ENCODE peak calls at places on chromosome 18, in eight cellular contexts. One of them, this sample, is unnamed. For H3K36me3, the result is how much of the 10 kb centered on the place peaks cover.

GRCh38 chr18:46868171-46868921 is 49.0 kb downstream of the PIAS2 start:
- DNase-seq in heart right ventricle: no peak
- DNase-seq in SJSA1: no peak
- DNase-seq in RWPE2: no peak
- DNase-seq in Panc1: no peak
- DNase-seq in tibial artery: no peak
- DNase-seq in effector memory CD4-positive, alpha-beta T cell: no peak
- DNase-seq in cardiac muscle cell: no peak
- DNase-seq in this sample: no peak

GRCh38 chr18:8962906-8963635 is 139.4 kb upstream of the NDUFV2 start:
- DNase-seq in heart right ventricle: no peak
- DNase-seq in SJSA1: no peak
- DNase-seq in RWPE2: no peak
- DNase-seq in Panc1: no peak
- DNase-seq in tibial artery: no peak
- DNase-seq in effector memory CD4-positive, alpha-beta T cell: no peak
- DNase-seq in cardiac muscle cell: no peak
- DNase-seq in this sample: no peak

GRCh38 chr18:47118986-47119385 is 31.3 kb downstream of the HDHD2 start:
- DNase-seq in heart right ventricle: no peak
- DNase-seq in SJSA1: no peak
- DNase-seq in RWPE2: no peak
- DNase-seq in Panc1: no peak
- DNase-seq in tibial artery: no peak
- DNase-seq in effector memory CD4-positive, alpha-beta T cell: no peak
- DNase-seq in cardiac muscle cell: peak
- DNase-seq in this sample: no peak

GRCh38 chr18:8341481-8342230 is 267.6 kb upstream of the RAB12 start:
- DNase-seq in heart right ventricle: no peak
- DNase-seq in SJSA1: peak
- DNase-seq in RWPE2: no peak
- DNase-seq in Panc1: no peak
- DNase-seq in tibial artery: no peak
- DNase-seq in effector memory CD4-positive, alpha-beta T cell: no peak
- DNase-seq in cardiac muscle cell: peak
- DNase-seq in this sample: no peak

GRCh38 chr18:14925281-14925709 is 177.3 kb downstream of the ANKRD30B start:
- DNase-seq in heart right ventricle: no peak
- DNase-seq in SJSA1: no peak
- DNase-seq in RWPE2: no peak
- DNase-seq in Panc1: no peak
- DNase-seq in tibial artery: no peak
- DNase-seq in effector memory CD4-positive, alpha-beta T cell: no peak
- DNase-seq in cardiac muscle cell: no peak
- DNase-seq in this sample: no peak

GRCh38 chr18:61606759-61607158 is 273.5 kb downstream of the CDH20 start:
- DNase-seq in heart right ventricle: peak
- DNase-seq in SJSA1: peak
- DNase-seq in RWPE2: peak
- DNase-seq in Panc1: peak
- DNase-seq in tibial artery: peak
- DNase-seq in effector memory CD4-positive, alpha-beta T cell: no peak
- DNase-seq in cardiac muscle cell: peak
- DNase-seq in this sample: peak

GRCh38 chr18:77099501-77100370 is 32.8 kb downstream of the MBP start:
- DNase-seq in heart right ventricle: no peak
- DNase-seq in SJSA1: no peak
- DNase-seq in RWPE2: no peak
- DNase-seq in Panc1: no peak
- DNase-seq in tibial artery: no peak
- DNase-seq in effector memory CD4-positive, alpha-beta T cell: peak
- DNase-seq in cardiac muscle cell: no peak
- DNase-seq in this sample: no peak

GRCh38 chr18:36762074-36762473 is 66.7 kb downstream of the TPGS2 start:
- DNase-seq in heart right ventricle: no peak
- DNase-seq in SJSA1: no peak
- DNase-seq in RWPE2: no peak
- DNase-seq in Panc1: no peak
- DNase-seq in tibial artery: no peak
- DNase-seq in effector memory CD4-positive, alpha-beta T cell: no peak
- DNase-seq in cardiac muscle cell: no peak
- DNase-seq in this sample: no peak

GRCh38 chr18:5556317-5556974 is 12.6 kb upstream of the EPB41L3 start:
- DNase-seq in heart right ventricle: peak
- DNase-seq in SJSA1: no peak
- DNase-seq in RWPE2: no peak
- DNase-seq in Panc1: no peak
- DNase-seq in tibial artery: no peak
- DNase-seq in effector memory CD4-positive, alpha-beta T cell: no peak
- DNase-seq in cardiac muscle cell: peak
- DNase-seq in this sample: no peak

GRCh38 chr18:5424903-5425302 is 118.9 kb downstream of the EPB41L3 start:
- DNase-seq in heart right ventricle: no peak
- DNase-seq in SJSA1: no peak
- DNase-seq in RWPE2: no peak
- DNase-seq in Panc1: no peak
- DNase-seq in tibial artery: no peak
- DNase-seq in effector memory CD4-positive, alpha-beta T cell: no peak
- DNase-seq in cardiac muscle cell: peak
- DNase-seq in this sample: no peak

GRCh38 chr18:63320041-63320689 is 596 bp upstream of the BCL2 start:
- DNase-seq in heart right ventricle: peak
- DNase-seq in SJSA1: peak
- DNase-seq in RWPE2: no peak
- DNase-seq in Panc1: no peak
- DNase-seq in tibial artery: peak
- DNase-seq in effector memory CD4-positive, alpha-beta T cell: peak
- DNase-seq in cardiac muscle cell: peak
- DNase-seq in this sample: peak

GRCh38 chr18:32770651-32771168 is 2.1 kb downstream of the KLHL14 start:
- DNase-seq in heart right ventricle: no peak
- DNase-seq in SJSA1: no peak
- DNase-seq in RWPE2: no peak
- DNase-seq in Panc1: no peak
- DNase-seq in tibial artery: no peak
- DNase-seq in effector memory CD4-positive, alpha-beta T cell: no peak
- DNase-seq in cardiac muscle cell: no peak
- DNase-seq in this sample: no peak

GRCh38 chr18:52897611-52898010 is 557.6 kb downstream of the DCC start:
- DNase-seq in heart right ventricle: no peak
- DNase-seq in SJSA1: no peak
- DNase-seq in RWPE2: no peak
- DNase-seq in Panc1: no peak
- DNase-seq in tibial artery: no peak
- DNase-seq in effector memory CD4-positive, alpha-beta T cell: no peak
- DNase-seq in cardiac muscle cell: no peak
- DNase-seq in this sample: no peak

GRCh38 chr18:49788327-49788908 is 24.9 kb downstream of the ACAA2 start:
- DNase-seq in heart right ventricle: no peak
- DNase-seq in SJSA1: no peak
- DNase-seq in RWPE2: no peak
- DNase-seq in Panc1: no peak
- DNase-seq in tibial artery: no peak
- DNase-seq in effector memory CD4-positive, alpha-beta T cell: no peak
- DNase-seq in cardiac muscle cell: no peak
- DNase-seq in this sample: no peak

GRCh38 chr18:49784427-49785185 is 28.7 kb downstream of the ACAA2 start:
- DNase-seq in heart right ventricle: no peak
- DNase-seq in SJSA1: no peak
- DNase-seq in RWPE2: no peak
- DNase-seq in Panc1: no peak
- DNase-seq in tibial artery: no peak
- DNase-seq in effector memory CD4-positive, alpha-beta T cell: no peak
- DNase-seq in cardiac muscle cell: no peak
- DNase-seq in this sample: no peak

DNA sequence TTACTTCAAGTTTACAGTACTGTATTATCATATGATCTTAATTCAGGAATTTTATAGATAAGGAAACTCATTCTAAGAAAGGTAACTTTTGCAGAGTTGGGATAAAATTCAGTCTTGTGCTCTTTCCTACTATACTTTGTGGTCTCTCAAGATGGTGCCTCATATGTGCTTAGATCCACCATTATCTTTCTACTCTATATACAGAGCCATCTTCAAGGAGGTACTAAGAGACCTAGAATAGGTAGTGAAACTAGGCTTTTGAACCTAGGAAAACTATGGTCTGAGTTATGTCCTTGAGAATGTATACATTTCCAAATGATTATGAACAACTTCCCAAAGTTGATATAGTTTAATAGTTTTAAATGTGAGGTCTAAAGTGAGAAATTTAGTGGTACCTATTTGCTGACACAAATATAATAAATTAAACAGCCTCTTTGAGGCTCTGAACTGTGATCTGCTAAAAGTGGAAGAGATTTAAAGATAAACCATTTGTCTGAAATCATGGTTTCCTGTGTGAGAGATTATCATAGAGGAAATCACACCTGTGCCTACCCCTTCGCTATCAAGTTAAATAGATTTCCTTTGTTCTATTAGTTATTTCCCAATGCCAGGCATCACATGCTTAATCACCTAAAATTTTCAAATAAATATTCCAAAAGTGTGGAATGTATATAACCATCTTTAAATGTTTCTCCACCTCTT is 27.2 kb downstream of the ACAA2 start:
- DNase-seq in heart right ventricle: no peak
- DNase-seq in SJSA1: no peak
- DNase-seq in RWPE2: no peak
- DNase-seq in Panc1: no peak
- DNase-seq in tibial artery: no peak
- DNase-seq in effector memory CD4-positive, alpha-beta T cell: no peak
- DNase-seq in cardiac muscle cell: no peak
- DNase-seq in this sample: no peak
- H3K36me3 ChIP-seq in heart right ventricle: half or more
- H3K36me3 ChIP-seq in SJSA1: half or more
- H3K36me3 ChIP-seq in RWPE2: under half
- H3K36me3 ChIP-seq in Panc1: under half
- H3K36me3 ChIP-seq in tibial artery: half or more
- H3K36me3 ChIP-seq in effector memory CD4-positive, alpha-beta T cell: under half
- H3K36me3 ChIP-seq in cardiac muscle cell: under half
- H3K36me3 ChIP-seq in this sample: half or more

GRCh38 chr18:59481436-59481835 is 122.4 kb upstream of the LMAN1 start:
- DNase-seq in heart right ventricle: no peak
- DNase-seq in SJSA1: no peak
- DNase-seq in RWPE2: no peak
- DNase-seq in Panc1: no peak
- DNase-seq in tibial artery: no peak
- DNase-seq in effector memory CD4-positive, alpha-beta T cell: no peak
- DNase-seq in cardiac muscle cell: peak
- DNase-seq in this sample: no peak
- H3K27ac ChIP-seq in heart right ventricle: no peak
- H3K27ac ChIP-seq in SJSA1: no peak
- H3K27ac ChIP-seq in RWPE2: no peak
- H3K27ac ChIP-seq in Panc1: no peak
- H3K27ac ChIP-seq in tibial artery: no peak
- H3K27ac ChIP-seq in effector memory CD4-positive, alpha-beta T cell: no peak
- H3K27ac ChIP-seq in cardiac muscle cell: no peak
- H3K27ac ChIP-seq in this sample: no peak

GRCh38 chr18:13409997-13410396 is 191.4 kb downstream of the LDLRAD4 start:
- DNase-seq in heart right ventricle: no peak
- DNase-seq in SJSA1: no peak
- DNase-seq in RWPE2: no peak
- DNase-seq in Panc1: no peak
- DNase-seq in tibial artery: no peak
- DNase-seq in effector memory CD4-positive, alpha-beta T cell: no peak
- DNase-seq in cardiac muscle cell: no peak
- DNase-seq in this sample: no peak

GRCh38 chr18:13406049-13406615 is 187.6 kb downstream of the LDLRAD4 start:
- DNase-seq in heart right ventricle: no peak
- DNase-seq in SJSA1: no peak
- DNase-seq in RWPE2: no peak
- DNase-seq in Panc1: no peak
- DNase-seq in tibial artery: no peak
- DNase-seq in effector memory CD4-positive, alpha-beta T cell: no peak
- DNase-seq in cardiac muscle cell: no peak
- DNase-seq in this sample: no peak

GRCh38 chr18:13405305-13406038 is 186.9 kb downstream of the LDLRAD4 start:
- DNase-seq in heart right ventricle: no peak
- DNase-seq in SJSA1: no peak
- DNase-seq in RWPE2: no peak
- DNase-seq in Panc1: no peak
- DNase-seq in tibial artery: no peak
- DNase-seq in effector memory CD4-positive, alpha-beta T cell: no peak
- DNase-seq in cardiac muscle cell: no peak
- DNase-seq in this sample: no peak

GRCh38 chr18:13406770-13407169 is 188.2 kb downstream of the LDLRAD4 start:
- DNase-seq in heart right ventricle: no peak
- DNase-seq in SJSA1: no peak
- DNase-seq in RWPE2: no peak
- DNase-seq in Panc1: no peak
- DNase-seq in tibial artery: no peak
- DNase-seq in effector memory CD4-positive, alpha-beta T cell: no peak
- DNase-seq in cardiac muscle cell: no peak
- DNase-seq in this sample: no peak

GRCh38 chr18:13407484-13407883 is 188.9 kb downstream of the LDLRAD4 start:
- DNase-seq in heart right ventricle: no peak
- DNase-seq in SJSA1: no peak
- DNase-seq in RWPE2: no peak
- DNase-seq in Panc1: no peak
- DNase-seq in tibial artery: no peak
- DNase-seq in effector memory CD4-positive, alpha-beta T cell: no peak
- DNase-seq in cardiac muscle cell: no peak
- DNase-seq in this sample: no peak
- H3K36me3 ChIP-seq in heart right ventricle: under half
- H3K36me3 ChIP-seq in SJSA1: under half
- H3K36me3 ChIP-seq in RWPE2: under half
- H3K36me3 ChIP-seq in Panc1: under half
- H3K36me3 ChIP-seq in tibial artery: under half
- H3K36me3 ChIP-seq in effector memory CD4-positive, alpha-beta T cell: under half
- H3K36me3 ChIP-seq in cardiac muscle cell: under half
- H3K36me3 ChIP-seq in this sample: under half

DNA sequence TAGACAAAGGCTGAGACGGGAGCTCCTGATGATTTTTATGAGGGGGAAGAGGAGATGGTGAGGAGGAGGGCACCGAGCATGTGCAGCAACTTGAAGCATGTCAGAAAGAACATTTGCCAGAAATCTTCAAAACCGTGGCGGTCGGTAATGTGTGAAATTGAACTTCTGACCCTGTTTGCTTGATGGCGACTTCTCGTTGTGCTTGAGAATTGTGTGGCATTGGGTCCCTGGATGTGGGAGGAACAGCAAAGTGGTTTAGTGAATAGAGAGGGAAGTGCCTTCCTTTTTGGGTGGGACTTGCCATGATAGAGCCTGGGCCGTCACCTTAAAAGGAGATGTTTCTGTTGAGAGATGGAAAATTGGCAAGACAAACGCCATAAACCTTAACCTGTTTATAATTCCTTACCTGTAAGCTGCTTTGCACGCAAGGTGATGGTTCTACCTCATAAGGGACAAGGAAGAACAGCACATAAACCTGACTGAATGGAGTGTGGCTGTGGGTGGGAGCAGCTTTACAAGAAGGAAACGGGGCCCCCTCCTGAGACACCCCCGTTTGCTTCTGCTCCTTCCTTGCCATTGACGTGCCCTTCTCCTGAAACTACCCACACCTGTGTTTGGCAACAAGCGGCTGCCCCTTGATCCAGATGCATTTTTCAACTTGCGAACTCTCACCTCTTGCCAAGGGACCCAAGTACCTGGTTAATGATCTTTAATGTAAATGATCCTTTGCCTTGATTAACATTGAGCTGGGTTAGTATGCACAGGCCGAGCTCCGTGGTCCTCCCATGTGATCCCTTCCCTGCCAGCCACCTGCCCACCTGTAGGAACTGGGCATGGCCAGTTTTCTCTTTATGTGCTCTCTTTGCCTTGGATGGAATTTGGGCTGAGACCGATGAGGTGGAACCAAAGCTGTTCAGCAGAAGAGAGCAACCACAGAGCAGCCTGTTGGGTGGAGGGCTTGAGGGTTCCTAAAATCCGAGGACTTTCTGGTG is 153.2 kb downstream of the NEDD4L start:
- DNase-seq in heart right ventricle: no peak
- DNase-seq in SJSA1: no peak
- DNase-seq in RWPE2: no peak
- DNase-seq in Panc1: no peak
- DNase-seq in tibial artery: no peak
- DNase-seq in effector memory CD4-positive, alpha-beta T cell: no peak
- DNase-seq in cardiac muscle cell: no peak
- DNase-seq in this sample: no peak
- H3K27ac ChIP-seq in heart right ventricle: no peak
- H3K27ac ChIP-seq in SJSA1: no peak
- H3K27ac ChIP-seq in RWPE2: peak
- H3K27ac ChIP-seq in Panc1: no peak
- H3K27ac ChIP-seq in tibial artery: no peak
- H3K27ac ChIP-seq in effector memory CD4-positive, alpha-beta T cell: no peak
- H3K27ac ChIP-seq in cardiac muscle cell: no peak
- H3K27ac ChIP-seq in this sample: no peak